ENCODE peak calls at places on chromosome 21, in five cellular contexts. M is activated CD4-positive, CD25-positive, alpha-beta regulatory T cell treated with anti-CD3 and anti-CD28 coated beads, Interleukin-2, amount 50 U/mL, for 16 hours; H is activated CD4-positive, alpha-beta memory T cell treated with anti-CD3 and anti-CD28 coated beads, Interleukin-2, amount 10 ng/mL, durations not matched to agents 7 days and 5 days; K is nucleus accumbens; N is HTR-8/SVneo. L is an unnamed sample.

GRCh38 chr21:43854773-43855633 is 10.0 kb upstream of the AGPAT3 start:
- DNase-seq in M (no peak), H (peak; percentile 83), K (no peak), N (no peak), L (no peak)

GRCh38 chr21:44428281-44428942 is 26.9 kb upstream of the LRRC3 start:
- DNase-seq in M (peak; percentile 9), H (peak; percentile 65), K (no peak), N (no peak), L (no peak)

GRCh38 chr21:15999741-16000140 is 270.0 kb downstream of the USP25 start:
- DNase-seq in M (no peak), H (no peak), K (no peak), N (no peak), L (no peak)

GRCh38 chr21:41901782-41902181 is 22.6 kb upstream of the PRDM15 start:
- DNase-seq in M (no peak), H (no peak), K (no peak), N (no peak), L (no peak)

GRCh38 chr21:42676799-42677198 is 23.4 kb downstream of the PDE9A start:
- DNase-seq in M (no peak), H (no peak), K (no peak), N (no peak), L (no peak)

GRCh38 chr21:44303490-44303981 is 3.7 kb downstream of the PFKL start:
- DNase-seq in M (no peak), H (no peak), K (no peak), N (no peak), L (no peak)

GRCh38 chr21:45600248-45600647 is 43.3 kb upstream of the PCBP3 start:
- DNase-seq in M (no peak), H (no peak), K (no peak), N (no peak), L (no peak)

GRCh38 chr21:46431884-46432488 is 26.7 kb upstream of the DIP2A start:
- DNase-seq in M (no peak), H (no peak), K (no peak), N (no peak), L (no peak)

GRCh38 chr21:43331962-43332458 is 94.9 kb downstream of the SIK1 start:
- DNase-seq in M (no peak), H (no peak), K (peak; percentile 72), N (no peak), L (no peak)